ENCODE peak calls at places on chromosome X, in eight cellular contexts. One of them, this sample, is unnamed.

GRCh38 chrX:76454456-76454927 is 27.0 kb downstream of the MAGEE1 start:
- DNase-seq in M059J: peak
- DNase-seq in DMS53: peak
- DNase-seq in fibroblast of the conjunctiva: no peak
- DNase-seq in astrocyte: no peak
- DNase-seq in IMR-90: peak
- DNase-seq in islet precursor cell: peak
- DNase-seq in non-pigmented ciliary epithelial cell: no peak
- DNase-seq in this sample: peak

GRCh38 chrX:51608766-51609165 is 9.9 kb downstream of the CENPVL3 start:
- DNase-seq in M059J: peak
- DNase-seq in DMS53: no peak
- DNase-seq in fibroblast of the conjunctiva: no peak
- DNase-seq in astrocyte: peak
- DNase-seq in IMR-90: peak
- DNase-seq in islet precursor cell: no peak
- DNase-seq in non-pigmented ciliary epithelial cell: no peak
- DNase-seq in this sample: no peak

GRCh38 chrX:149022485-149022884 is 482.6 kb downstream of the IDS start:
- DNase-seq in M059J: no peak
- DNase-seq in DMS53: no peak
- DNase-seq in fibroblast of the conjunctiva: no peak
- DNase-seq in astrocyte: no peak
- DNase-seq in IMR-90: no peak
- DNase-seq in islet precursor cell: no peak
- DNase-seq in non-pigmented ciliary epithelial cell: no peak
- DNase-seq in this sample: no peak

GRCh38 chrX:42495139-42495538 is 282.8 kb downstream of the PPP1R2C start:
- DNase-seq in M059J: peak
- DNase-seq in DMS53: peak
- DNase-seq in fibroblast of the conjunctiva: no peak
- DNase-seq in astrocyte: no peak
- DNase-seq in IMR-90: no peak
- DNase-seq in islet precursor cell: no peak
- DNase-seq in non-pigmented ciliary epithelial cell: no peak
- DNase-seq in this sample: no peak

GRCh38 chrX:51922561-51922960 is 29.1 kb downstream of the MAGED1 start:
- DNase-seq in M059J: no peak
- DNase-seq in DMS53: no peak
- DNase-seq in fibroblast of the conjunctiva: no peak
- DNase-seq in astrocyte: no peak
- DNase-seq in IMR-90: no peak
- DNase-seq in islet precursor cell: no peak
- DNase-seq in non-pigmented ciliary epithelial cell: no peak
- DNase-seq in this sample: no peak

GRCh38 chrX:23792861-23793553 is 10.0 kb downstream of the SAT1 start:
- DNase-seq in M059J: no peak
- DNase-seq in DMS53: peak
- DNase-seq in fibroblast of the conjunctiva: no peak
- DNase-seq in astrocyte: no peak
- DNase-seq in IMR-90: no peak
- DNase-seq in islet precursor cell: no peak
- DNase-seq in non-pigmented ciliary epithelial cell: no peak
- DNase-seq in this sample: no peak

GRCh38 chrX:13487731-13488505 is 81.5 kb upstream of the EGFL6 start:
- DNase-seq in M059J: peak
- DNase-seq in DMS53: peak
- DNase-seq in fibroblast of the conjunctiva: peak
- DNase-seq in astrocyte: peak
- DNase-seq in IMR-90: peak
- DNase-seq in islet precursor cell: peak
- DNase-seq in non-pigmented ciliary epithelial cell: peak
- DNase-seq in this sample: peak

GRCh38 chrX:94676285-94676684 is 1002.3 kb downstream of the FAM133A start:
- DNase-seq in M059J: no peak
- DNase-seq in DMS53: no peak
- DNase-seq in fibroblast of the conjunctiva: no peak
- DNase-seq in astrocyte: no peak
- DNase-seq in IMR-90: no peak
- DNase-seq in islet precursor cell: no peak
- DNase-seq in non-pigmented ciliary epithelial cell: no peak
- DNase-seq in this sample: no peak

GRCh38 chrX:69069876-69070275 is 95.4 kb downstream of the PJA1 start:
- DNase-seq in M059J: no peak
- DNase-seq in DMS53: no peak
- DNase-seq in fibroblast of the conjunctiva: no peak
- DNase-seq in astrocyte: no peak
- DNase-seq in IMR-90: no peak
- DNase-seq in islet precursor cell: no peak
- DNase-seq in non-pigmented ciliary epithelial cell: no peak
- DNase-seq in this sample: no peak

GRCh38 chrX:16743604-16744325 is 24.4 kb downstream of the SYAP1 start:
- DNase-seq in M059J: peak
- DNase-seq in DMS53: peak
- DNase-seq in fibroblast of the conjunctiva: peak
- DNase-seq in astrocyte: peak
- DNase-seq in IMR-90: peak
- DNase-seq in islet precursor cell: no peak
- DNase-seq in non-pigmented ciliary epithelial cell: peak
- DNase-seq in this sample: peak

GRCh38 chrX:24024819-24025740 is 1.9 kb downstream of the KLHL15 start:
- DNase-seq in M059J: peak
- DNase-seq in DMS53: peak
- DNase-seq in fibroblast of the conjunctiva: peak
- DNase-seq in astrocyte: peak
- DNase-seq in IMR-90: peak
- DNase-seq in islet precursor cell: peak
- DNase-seq in non-pigmented ciliary epithelial cell: peak
- DNase-seq in this sample: peak

GRCh38 chrX:150790021-150790420 is 96.8 kb downstream of the MTMR1 start:
- DNase-seq in M059J: no peak
- DNase-seq in DMS53: no peak
- DNase-seq in fibroblast of the conjunctiva: no peak
- DNase-seq in astrocyte: no peak
- DNase-seq in IMR-90: no peak
- DNase-seq in islet precursor cell: no peak
- DNase-seq in non-pigmented ciliary epithelial cell: no peak
- DNase-seq in this sample: no peak

GRCh38 chrX:41600266-41600665 is 88.5 kb upstream of the GPR34 start:
- DNase-seq in M059J: peak
- DNase-seq in DMS53: no peak
- DNase-seq in fibroblast of the conjunctiva: no peak
- DNase-seq in astrocyte: peak
- DNase-seq in IMR-90: peak
- DNase-seq in islet precursor cell: no peak
- DNase-seq in non-pigmented ciliary epithelial cell: peak
- DNase-seq in this sample: no peak

GRCh38 chrX:44012484-44013096 is 39.4 kb upstream of the NDP start:
- DNase-seq in M059J: peak
- DNase-seq in DMS53: no peak
- DNase-seq in fibroblast of the conjunctiva: peak
- DNase-seq in astrocyte: peak
- DNase-seq in IMR-90: peak
- DNase-seq in islet precursor cell: no peak
- DNase-seq in non-pigmented ciliary epithelial cell: peak
- DNase-seq in this sample: peak

GRCh38 chrX:97895751-97896150 is 1012.0 kb downstream of the RPA4 start:
- DNase-seq in M059J: peak
- DNase-seq in DMS53: no peak
- DNase-seq in fibroblast of the conjunctiva: no peak
- DNase-seq in astrocyte: peak
- DNase-seq in IMR-90: peak
- DNase-seq in islet precursor cell: no peak
- DNase-seq in non-pigmented ciliary epithelial cell: no peak
- DNase-seq in this sample: no peak

GRCh38 chrX:13898084-13898483 is 81.2 kb upstream of the GPM6B start:
- DNase-seq in M059J: peak
- DNase-seq in DMS53: peak
- DNase-seq in fibroblast of the conjunctiva: peak
- DNase-seq in astrocyte: no peak
- DNase-seq in IMR-90: peak
- DNase-seq in islet precursor cell: no peak
- DNase-seq in non-pigmented ciliary epithelial cell: no peak
- DNase-seq in this sample: peak

GRCh38 chrX:110359273-110359672 is 625 bp downstream of the RTL9 start:
- DNase-seq in M059J: no peak
- DNase-seq in DMS53: no peak
- DNase-seq in fibroblast of the conjunctiva: no peak
- DNase-seq in astrocyte: no peak
- DNase-seq in IMR-90: no peak
- DNase-seq in islet precursor cell: no peak
- DNase-seq in non-pigmented ciliary epithelial cell: no peak
- DNase-seq in this sample: peak

GRCh38 chrX:84219551-84219950 is 31.6 kb upstream of the RPS6KA6 start:
- DNase-seq in M059J: no peak
- DNase-seq in DMS53: peak
- DNase-seq in fibroblast of the conjunctiva: no peak
- DNase-seq in astrocyte: peak
- DNase-seq in IMR-90: no peak
- DNase-seq in islet precursor cell: no peak
- DNase-seq in non-pigmented ciliary epithelial cell: no peak
- DNase-seq in this sample: peak

GRCh38 chrX:120301960-120302359 is 9.3 kb downstream of the TMEM255A start:
- DNase-seq in M059J: no peak
- DNase-seq in DMS53: no peak
- DNase-seq in fibroblast of the conjunctiva: no peak
- DNase-seq in astrocyte: no peak
- DNase-seq in IMR-90: no peak
- DNase-seq in islet precursor cell: no peak
- DNase-seq in non-pigmented ciliary epithelial cell: no peak
- DNase-seq in this sample: no peak

GRCh38 chrX:49206543-49206942 is 6.5 kb upstream of the SYP start:
- DNase-seq in M059J: no peak
- DNase-seq in DMS53: no peak
- DNase-seq in fibroblast of the conjunctiva: no peak
- DNase-seq in astrocyte: no peak
- DNase-seq in IMR-90: no peak
- DNase-seq in islet precursor cell: no peak
- DNase-seq in non-pigmented ciliary epithelial cell: no peak
- DNase-seq in this sample: no peak

GRCh38 chrX:151396042-151396826 is 772 bp upstream of the VMA21 start:
- DNase-seq in M059J: peak
- DNase-seq in DMS53: peak
- DNase-seq in fibroblast of the conjunctiva: peak
- DNase-seq in astrocyte: peak
- DNase-seq in IMR-90: peak
- DNase-seq in islet precursor cell: no peak
- DNase-seq in non-pigmented ciliary epithelial cell: peak
- DNase-seq in this sample: peak